ENCODE peak calls at places on chromosomes 13 and 19, in five cellular contexts. Y, E, F, U and W are unnamed samples.

GRCh38 chr19:1882786-1883692 is 2.3 kb downstream of the ABHD17A start:
- DNase-seq in U (no peak), Y (no peak), E (no peak), F (no peak), W (no peak)

GRCh38 chr13:106405731-106406130 is 129.7 kb downstream of the EFNB2 start:
- DNase-seq in F (no peak), E (no peak), Y (no peak), U (no peak), W (no peak)

GRCh38 chr13:63190742-63191141 is 1775.1 kb upstream of the PCDH20 start:
- DNase-seq in F (no peak), U (no peak), E (no peak), Y (no peak), W (no peak)

GRCh38 chr13:79457948-79458347 is 23.0 kb upstream of the NDFIP2 start:
- DNase-seq in U (no peak), E (no peak), F (no peak), Y (no peak), W (no peak)

GRCh38 chr13:42266464-42266863 is 5.5 kb upstream of the AKAP11 start:
- DNase-seq in U (no peak), F (no peak), E (no peak), Y (no peak), W (no peak)

GRCh38 chr13:28356506-28357064 is 138.3 kb downstream of the FLT1 start:
- DNase-seq in U (no peak), E (no peak), F (no peak), Y (no peak), W (no peak)

GRCh38 chr13:75258159-75258782 is 223.7 kb downstream of the TBC1D4 start:
- DNase-seq in U (no peak), Y (no peak), F (no peak), E (no peak), W (no peak)

GRCh38 chr13:44637581-44637980 is 61.5 kb upstream of the TSC22D1 start:
- DNase-seq in Y (no peak), E (no peak), F (no peak), U (no peak), W (no peak)

GRCh38 chr19:51477343-51477742 is 996 bp upstream of the CEACAM18 start:
- DNase-seq in U (no peak), E (no peak), Y (peak; percentile 34), F (no peak), W (no peak)

GRCh38 chr19:7242601-7243258 is 51.5 kb downstream of the INSR start:
- DNase-seq in F (no peak), E (no peak), U (peak; percentile 79), Y (no peak), W (no peak)

GRCh38 chr13:25171517-25172302 is at the start of gene AMER2:
- DNase-seq in E (no peak), F (peak; percentile 63), U (no peak), Y (no peak), W (no peak)

GRCh38 chr19:46299004-46299509 is 2.2 kb downstream of the HIF3A start:
- DNase-seq in F (no peak), U (peak; percentile 95), E (peak; percentile 96), Y (peak; percentile 97), W (peak; percentile 99)

GRCh38 chr19:52541608-52542007 is 14.1 kb downstream of the ZNF808 start:
- DNase-seq in F (no peak), E (no peak), Y (no peak), U (no peak), W (no peak)

GRCh38 chr19:51742736-51743288 is 8.9 kb downstream of the FPR1 start:
- DNase-seq in Y (no peak), E (no peak), F (no peak), U (no peak), W (no peak)

GRCh38 chr13:51844862-51845573 is at the start of gene TMEM272:
- DNase-seq in U (peak; percentile 55), Y (no peak), F (peak; percentile 85), E (no peak), W (no peak)

GRCh38 chr19:49855676-49856573 is 5.0 kb downstream of the PTOV1 start:
- DNase-seq in E (peak; percentile 47), F (no peak), U (no peak), Y (no peak), W (no peak)

GRCh38 chr13:65307056-65307455 is 1923.1 kb downstream of the PCDH9 start:
- DNase-seq in F (no peak), U (no peak), Y (no peak), E (no peak), W (no peak)

GRCh38 chr13:109790071-109790470 is 3.7 kb upstream of the IRS2 start:
- DNase-seq in E (no peak), F (no peak), Y (no peak), U (no peak), W (no peak)

GRCh38 chr13:35549481-35549880 is 73.0 kb upstream of the MAB21L1 start:
- DNase-seq in F (no peak), U (no peak), E (no peak), Y (no peak), W (no peak)

GRCh38 chr13:103557878-103558277 is 491.7 kb upstream of the SLC10A2 start:
- DNase-seq in E (no peak), Y (no peak), F (no peak), U (no peak), W (no peak)

GRCh38 chr13:21010621-21011020 is 50.8 kb downstream of the LATS2 start:
- DNase-seq in U (no peak), Y (no peak), F (no peak), E (no peak), W (no peak)

GRCh38 chr19:56642711-56643459 is at the start of gene SMIM17:
- DNase-seq in Y (peak; percentile 23), U (no peak), F (no peak), E (no peak), W (no peak)

GRCh38 chr13:32007494-32007893 is 24.1 kb upstream of the FRY start:
- DNase-seq in U (no peak), E (no peak), F (no peak), Y (no peak), W (no peak)

GRCh38 chr13:26500618-26501320 is 56.7 kb upstream of the WASF3 start:
- DNase-seq in E (no peak), U (no peak), Y (no peak), F (no peak), W (no peak)

GRCh38 chr13:26499209-26499601 is 58.3 kb upstream of the WASF3 start:
- DNase-seq in E (no peak), Y (no peak), F (no peak), U (no peak), W (no peak)

GRCh38 chr13:26503826-26504594 is 53.5 kb upstream of the WASF3 start:
- DNase-seq in F (no peak), U (no peak), Y (no peak), E (no peak), W (no peak)

GRCh38 chr13:26498524-26499208 is 58.8 kb upstream of the WASF3 start:
- DNase-seq in F (no peak), E (no peak), U (no peak), Y (no peak), W (no peak)

DNA sequence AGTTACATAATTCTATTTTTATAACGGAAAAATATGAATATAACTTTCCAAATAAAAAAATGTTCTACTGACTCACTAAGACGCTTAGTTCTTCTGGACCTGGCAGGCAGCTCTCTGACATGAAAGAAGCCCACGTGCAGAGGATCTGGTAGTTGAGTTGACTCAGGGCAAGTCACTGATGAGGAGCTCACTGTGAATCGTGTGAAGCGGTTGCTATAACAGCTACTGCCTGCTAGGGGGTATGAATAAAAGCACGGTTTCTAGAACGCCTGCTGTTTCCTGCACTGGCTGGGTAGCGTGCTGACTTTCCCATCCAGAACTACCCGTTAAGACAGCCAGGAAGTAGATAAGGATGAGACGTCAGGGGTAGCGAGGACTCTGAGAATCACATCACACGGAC is 54.7 kb upstream of the WASF3 start:
- DNase-seq in U (no peak), E (no peak), Y (no peak), F (peak; percentile 31), W (no peak)
- TF ChIP-seq CTCF in U (no peak), E (no peak), Y (peak; percentile 10), F (no peak), W (no peak)

GRCh38 chr13:84132491-84132890 is 250.2 kb upstream of the SLITRK1 start:
- DNase-seq in U (no peak), F (no peak), E (no peak), Y (no peak), W (no peak)

GRCh38 chr13:84137292-84137691 is 255.0 kb upstream of the SLITRK1 start:
- DNase-seq in U (no peak), F (no peak), E (no peak), Y (no peak), W (no peak)

GRCh38 chr13:84131249-84131648 is 249.0 kb upstream of the SLITRK1 start:
- DNase-seq in U (no peak), Y (no peak), F (no peak), E (no peak), W (no peak)

GRCh38 chr13:84139561-84140158 is 257.4 kb upstream of the SLITRK1 start:
- DNase-seq in Y (no peak), U (no peak), F (no peak), E (no peak), W (no peak)

DNA sequence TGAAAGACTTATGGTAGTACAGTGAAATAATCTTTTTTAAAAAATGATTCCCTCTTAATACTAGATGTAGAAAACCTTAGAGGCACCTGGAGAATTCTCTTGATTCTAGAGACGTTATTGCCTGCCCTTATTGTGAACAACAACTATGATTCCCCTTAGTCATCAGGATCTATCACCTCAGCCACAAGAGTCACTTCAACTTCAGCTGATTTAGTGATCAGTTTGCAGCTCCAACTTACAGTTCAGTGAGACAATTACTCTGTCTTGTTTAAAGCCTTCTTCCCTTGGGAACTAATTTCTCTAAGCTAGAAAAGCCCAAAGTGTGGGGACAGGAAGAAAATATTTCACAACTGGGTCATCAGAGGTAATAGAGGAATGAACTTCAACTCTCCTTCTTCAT is 254.3 kb upstream of the SLITRK1 start:
- DNase-seq in U (no peak), F (no peak), E (no peak), Y (no peak), W (no peak)
- TF ChIP-seq CTCF in U (no peak), F (no peak), E (no peak), Y (no peak), W (no peak)

GRCh38 chr13:19604306-19604705 is 29.2 kb upstream of the MPHOSPH8 start:
- DNase-seq in Y (no peak), F (no peak), E (no peak), U (no peak), W (no peak)

GRCh38 chr13:19597523-19597922 is 35.9 kb upstream of the MPHOSPH8 start:
- DNase-seq in F (no peak), Y (no peak), U (no peak), E (no peak), W (no peak)

GRCh38 chr13:19606152-19606551 is 27.3 kb upstream of the MPHOSPH8 start:
- DNase-seq in E (no peak), F (no peak), U (no peak), Y (no peak), W (no peak)

GRCh38 chr13:19605161-19605955 is 28.1 kb upstream of the MPHOSPH8 start:
- DNase-seq in F (no peak), Y (no peak), U (no peak), E (no peak), W (no peak)

GRCh38 chr13:19601749-19602725 is 31.4 kb upstream of the MPHOSPH8 start:
- DNase-seq in E (peak; percentile 54), U (no peak), F (peak; percentile 59), Y (no peak), W (peak; percentile 74)
- TF ChIP-seq CTCF in E (no peak), U (no peak), F (no peak), Y (peak; percentile 11), W (no peak)

GRCh38 chr13:55577847-55578210 is 1562.9 kb upstream of the PRR20A start:
- DNase-seq in U (no peak), E (no peak), Y (no peak), F (no peak), W (no peak)
- TF ChIP-seq CTCF in U (no peak), E (no peak), Y (no peak), F (no peak), W (no peak)